ENCODE peak calls at places on chromosome 10, in six cellular contexts. G is H1, V is HCT116, B is K562, P is HepG2, K is GM12878. D is an unnamed sample.

GRCh38 chr10:11875499-11876281 is 52.5 kb downstream of the PROSER2 start:
- DNase-seq in G (no peak), V (peak), B (peak), P (peak), K (no peak), D (no peak)

GRCh38 chr10:33657154-33657900 is 322.9 kb upstream of the NRP1 start:
- DNase-seq in G (no peak), V (no peak), B (no peak), P (peak), K (no peak), D (no peak)

GRCh38 chr10:80532571-80532970 is 5.1 kb upstream of the SH2D4B start:
- DNase-seq in G (no peak), V (no peak), B (no peak), P (no peak), K (no peak), D (no peak)

GRCh38 chr10:47255866-47256265 is 44.1 kb upstream of the GDF10 start:
- DNase-seq in G (peak), V (no peak), B (no peak), P (no peak), K (no peak), D (no peak)

GRCh38 chr10:47370015-47370767 is 13.9 kb downstream of the ZNF488 start:
- DNase-seq in G (peak), V (no peak), B (no peak), P (no peak), K (no peak), D (no peak)

GRCh38 chr10:12308976-12309375 is 40.4 kb upstream of the CAMK1D start:
- DNase-seq in G (no peak), V (no peak), B (no peak), P (no peak), K (no peak), D (no peak)

GRCh38 chr10:68110027-68110426 is 739 bp downstream of the MYPN start:
- DNase-seq in G (no peak), V (no peak), B (no peak), P (no peak), K (no peak), D (no peak)

GRCh38 chr10:91665842-91666241 is 33.0 kb upstream of the PPP1R3C start:
- DNase-seq in G (no peak), V (no peak), B (no peak), P (no peak), K (no peak), D (no peak)

GRCh38 chr10:58747687-58748086 is 235.0 kb downstream of the BICC1 start:
- DNase-seq in G (no peak), V (no peak), B (no peak), P (no peak), K (no peak), D (no peak)

GRCh38 chr10:101986277-101986971 is 69.5 kb downstream of the ARMH3 start:
- DNase-seq in G (no peak), V (no peak), B (no peak), P (no peak), K (no peak), D (no peak)

GRCh38 chr10:71838264-71839211 is 12.5 kb downstream of the PSAP start:
- DNase-seq in G (no peak), V (no peak), B (peak), P (no peak), K (no peak), D (no peak)

GRCh38 chr10:130904676-130905075 is 406.8 kb downstream of the TCERG1L start:
- DNase-seq in G (no peak), V (no peak), B (no peak), P (no peak), K (no peak), D (no peak)

GRCh38 chr10:95406651-95407280 is 116.0 kb upstream of the PDLIM1 start:
- DNase-seq in G (no peak), V (no peak), B (no peak), P (no peak), K (no peak), D (no peak)

GRCh38 chr10:26737730-26738129 is 40.2 kb downstream of the PDSS1 start:
- DNase-seq in G (no peak), V (no peak), B (no peak), P (no peak), K (peak), D (no peak)

GRCh38 chr10:13759167-13759566 is 172.4 kb downstream of the PRPF18 start:
- DNase-seq in G (no peak), V (no peak), B (no peak), P (no peak), K (no peak), D (peak)

GRCh38 chr10:111874586-111874985 is 309.0 kb downstream of the GPAM start:
- DNase-seq in G (no peak), V (no peak), B (no peak), P (no peak), K (no peak), D (no peak)

GRCh38 chr10:124537166-124537725 is 75.6 kb downstream of the LHPP start:
- DNase-seq in G (no peak), V (no peak), B (no peak), P (no peak), K (no peak), D (no peak)

GRCh38 chr10:80441831-80442230 is 12.3 kb upstream of the TSPAN14 start:
- DNase-seq in G (no peak), V (no peak), B (no peak), P (no peak), K (no peak), D (no peak)

DNA sequence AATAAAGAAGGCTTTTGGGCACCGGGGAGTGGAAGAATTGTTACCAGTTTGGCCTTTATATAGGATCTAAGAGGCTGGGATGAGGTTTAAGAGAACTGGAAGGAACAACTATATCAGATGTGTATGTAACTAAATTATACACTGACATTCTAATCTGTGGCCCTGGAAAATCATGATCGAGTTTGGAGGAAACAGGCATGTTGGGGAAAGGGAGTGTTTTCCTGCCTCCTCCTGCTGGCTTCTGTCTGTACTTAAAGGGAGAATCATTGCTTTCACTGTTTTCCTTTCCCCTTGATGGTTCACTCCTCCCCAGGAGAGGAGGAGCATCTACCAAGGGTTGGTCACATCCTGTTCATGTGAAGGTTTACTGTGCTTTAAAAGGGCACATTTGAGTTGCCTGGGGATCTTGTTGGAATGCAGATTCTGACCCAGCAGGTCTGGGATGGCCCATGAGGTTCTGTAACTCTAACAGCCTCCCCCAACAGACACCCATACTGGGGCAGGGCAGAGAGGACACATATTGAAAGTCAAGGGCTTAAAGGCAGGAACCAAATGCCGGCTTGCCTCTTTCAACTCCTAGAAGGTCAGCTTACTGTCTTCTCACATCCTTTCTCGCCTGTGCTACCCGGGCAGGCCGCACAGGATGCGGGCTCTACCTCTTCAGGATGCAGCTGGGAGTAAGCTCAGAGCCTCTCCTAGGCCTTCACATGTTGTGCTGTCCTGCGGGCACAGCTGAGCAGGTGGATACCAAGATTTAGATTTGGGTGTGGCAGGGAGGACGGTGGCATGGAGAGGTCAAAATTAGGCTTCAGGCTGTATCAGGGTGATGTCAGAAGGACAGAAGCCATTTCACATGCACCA is 694.8 kb downstream of the KCNMA1 start:
- DNase-seq in G (no peak), V (no peak), B (no peak), P (no peak), K (no peak), D (no peak)
- TF ChIP-seq ZNF274 in G (no peak), V (no peak), B (no peak), P (no peak), K (no peak), D (no peak)

GRCh38 chr10:122185643-122186042 is 85.5 kb upstream of the BTBD16 start:
- DNase-seq in G (no peak), V (no peak), B (no peak), P (no peak), K (no peak), D (no peak)

GRCh38 chr10:122178655-122179054 is 92.4 kb upstream of the BTBD16 start:
- DNase-seq in G (no peak), V (no peak), B (no peak), P (no peak), K (no peak), D (no peak)

GRCh38 chr10:122176232-122176865 is 94.7 kb upstream of the BTBD16 start:
- DNase-seq in G (no peak), V (no peak), B (no peak), P (peak), K (no peak), D (no peak)

GRCh38 chr10:122181901-122182799 is 88.9 kb upstream of the BTBD16 start:
- DNase-seq in G (no peak), V (peak), B (no peak), P (no peak), K (no peak), D (no peak)

DNA sequence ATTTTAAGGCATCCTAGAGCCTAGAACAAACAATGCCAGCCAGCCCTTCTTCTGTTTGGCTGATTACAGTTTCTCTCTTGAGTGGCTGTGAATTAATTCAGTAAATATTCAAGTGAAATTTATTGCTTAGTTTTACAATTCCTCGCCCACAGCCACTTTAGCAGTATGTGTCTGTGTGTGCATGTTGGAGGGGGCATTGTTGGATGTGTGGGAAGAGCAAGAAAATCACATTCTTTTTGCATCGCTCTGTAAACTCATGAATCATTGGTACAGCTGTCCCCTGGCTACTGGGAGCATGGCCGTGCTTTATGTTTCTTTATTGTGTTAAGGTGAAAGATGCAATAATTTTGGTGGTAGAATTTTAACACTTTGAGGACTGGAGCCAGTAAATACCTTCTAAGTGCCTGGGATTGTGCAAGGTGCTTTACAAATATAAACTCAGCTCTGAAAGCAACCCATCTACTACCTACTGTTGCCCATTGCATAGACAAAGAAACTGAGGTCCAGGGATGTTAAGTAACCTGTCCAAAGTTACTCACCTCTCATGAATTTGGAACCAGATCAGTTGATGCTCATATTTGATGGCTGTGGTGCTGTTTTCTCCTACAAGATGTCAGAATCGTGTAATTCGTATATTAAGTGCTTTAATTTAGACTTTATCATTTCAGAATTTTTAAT is 89.9 kb upstream of the BTBD16 start:
- DNase-seq in G (no peak), V (no peak), B (no peak), P (no peak), K (no peak), D (no peak)
- TF ChIP-seq ZNF274 in G (no peak), V (no peak), B (no peak), P (no peak), K (no peak), D (no peak)

DNA sequence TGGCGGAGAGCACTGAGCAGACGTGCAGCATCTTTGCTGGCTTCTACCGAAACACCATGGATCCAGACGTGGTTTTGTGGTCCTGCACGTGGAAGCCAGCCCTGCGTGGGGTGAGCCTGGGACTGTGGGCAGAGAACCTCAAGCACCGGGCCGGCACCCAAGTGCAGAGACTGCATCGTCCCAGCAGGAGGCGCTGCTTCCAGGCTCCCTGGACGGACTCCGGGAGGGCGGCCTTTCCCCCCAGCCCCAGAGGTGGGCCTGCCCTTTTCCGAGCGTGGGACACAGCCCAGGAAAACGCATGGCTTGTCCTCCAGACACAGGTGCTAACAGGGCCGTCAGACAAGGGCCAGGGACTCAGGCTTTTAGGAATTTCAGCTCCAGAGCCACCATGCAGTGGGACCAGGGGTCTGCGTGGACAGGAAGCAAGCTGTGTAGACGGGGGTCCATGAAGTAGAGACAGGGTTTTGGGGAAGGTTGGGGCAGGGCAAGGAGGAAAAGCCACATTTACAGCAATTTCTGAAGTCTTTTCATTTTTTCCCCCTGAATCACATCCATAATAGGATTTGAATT is 303.9 kb downstream of the WDR37 start:
- DNase-seq in G (peak), V (no peak), B (peak), P (no peak), K (no peak), D (no peak)
- TF ChIP-seq ZNF274 in G (no peak), V (no peak), B (no peak), P (no peak), K (no peak), D (no peak)

DNA sequence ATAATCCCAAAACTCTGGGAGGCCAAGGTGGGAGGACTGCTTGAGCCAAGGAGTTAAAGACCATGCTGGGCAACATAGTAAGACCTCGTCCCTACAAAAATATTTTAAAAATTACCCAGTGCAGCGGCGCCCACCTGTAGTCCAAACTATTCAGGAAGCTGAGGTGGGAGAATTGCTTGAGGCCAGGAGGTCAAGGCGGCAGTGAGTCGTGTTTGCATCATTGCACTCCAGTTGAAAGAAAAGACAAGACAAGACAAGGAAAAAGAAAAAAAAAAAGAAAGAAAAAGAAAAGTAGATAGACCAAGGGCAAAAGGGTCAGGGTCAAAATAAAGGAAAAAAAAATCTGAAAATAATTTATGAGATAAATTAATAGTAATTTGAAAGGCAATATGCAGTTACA is 5.8 kb downstream of the ANXA7 start:
- DNase-seq in G (no peak), V (no peak), B (no peak), P (no peak), K (no peak), D (no peak)
- TF ChIP-seq ZNF274 in G (no peak), V (no peak), B (no peak), P (no peak), K (no peak), D (no peak)

GRCh38 chr10:5492322-5492855 is 7.0 kb downstream of the CALML5 start:
- DNase-seq in G (no peak), V (no peak), B (no peak), P (no peak), K (no peak), D (no peak)
- TF ChIP-seq ZNF274 in G (no peak), V (no peak), B (no peak), P (no peak), K (no peak), D (no peak)

DNA sequence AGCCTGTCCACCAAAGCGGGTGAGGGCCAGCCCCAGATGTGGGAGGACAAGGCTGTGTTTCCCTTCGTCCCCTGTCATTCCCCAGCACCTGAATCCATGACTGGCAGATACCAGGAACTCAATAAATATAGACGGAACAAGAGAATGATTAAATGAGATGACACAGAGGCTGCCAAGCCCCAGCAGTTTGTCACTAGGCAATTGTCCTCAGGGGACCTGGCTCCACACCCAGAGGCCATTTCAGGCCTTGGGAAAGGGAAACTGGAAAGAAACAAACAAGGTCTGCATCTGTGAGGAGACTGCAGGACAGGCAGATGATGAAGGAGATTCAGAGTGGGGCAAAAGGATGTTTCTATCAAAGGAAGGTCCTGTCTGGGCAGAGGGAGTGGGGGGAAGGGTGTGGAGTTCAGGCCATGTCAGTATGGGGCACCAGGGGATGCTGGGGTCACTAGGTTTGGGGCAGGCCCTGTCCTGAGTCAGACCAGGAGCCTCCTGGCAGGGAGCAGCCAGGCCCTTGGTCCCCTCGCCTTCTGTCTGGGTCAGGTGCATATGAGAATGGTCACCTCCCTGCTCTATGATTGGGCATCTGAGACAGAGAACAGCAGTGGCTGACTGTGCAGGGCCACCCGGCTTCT is 576.3 kb downstream of the GRID1 start:
- DNase-seq in G (no peak), V (no peak), B (no peak), P (no peak), K (no peak), D (no peak)
- TF ChIP-seq ZNF274 in G (no peak), V (no peak), B (no peak), P (no peak), K (no peak), D (no peak)

DNA sequence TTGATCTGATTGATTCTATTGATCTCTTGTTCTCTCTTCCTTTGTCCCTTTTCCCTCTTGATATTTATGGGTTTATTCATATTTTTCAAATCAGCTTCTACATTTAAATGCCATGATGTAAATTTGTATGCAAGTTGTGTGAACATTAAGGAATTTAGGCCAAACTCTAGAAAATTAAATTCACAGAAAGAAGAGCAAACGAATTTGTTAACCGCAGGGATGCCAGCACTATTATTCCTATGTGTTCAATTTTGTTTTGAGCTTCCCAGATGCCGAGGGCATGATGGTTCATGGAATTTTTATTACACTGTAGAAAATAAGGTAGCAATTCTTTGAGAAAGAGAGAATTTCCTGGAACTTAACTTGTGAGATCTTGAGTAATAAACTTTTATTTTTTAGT is 220.9 kb downstream of the BUB3 start:
- DNase-seq in G (no peak), V (no peak), B (no peak), P (no peak), K (no peak), D (no peak)
- TF ChIP-seq ZNF274 in G (no peak), V (no peak), B (no peak), P (no peak), K (no peak), D (no peak)

DNA sequence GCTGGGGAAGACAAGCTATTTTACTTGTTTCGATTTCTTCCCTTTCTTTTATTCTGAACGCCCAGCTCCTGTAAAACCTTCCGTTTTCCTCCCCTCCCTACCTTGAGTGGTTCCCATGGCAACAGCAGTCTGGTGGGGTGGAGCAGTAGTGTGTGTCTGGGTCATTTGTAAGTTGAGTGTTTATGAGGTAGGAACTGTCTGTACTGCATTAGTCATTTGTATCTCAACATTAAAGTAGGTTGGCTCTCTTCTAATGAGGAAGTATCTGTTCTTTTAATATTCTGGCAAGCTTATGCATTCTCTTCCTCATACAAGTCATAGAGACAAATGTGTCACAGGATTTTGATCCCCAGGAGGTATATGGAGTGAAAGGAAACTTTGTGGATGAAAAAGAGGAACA is 85.3 kb upstream of the CCDC6 start:
- DNase-seq in G (peak), V (peak), B (no peak), P (no peak), K (no peak), D (no peak)
- TF ChIP-seq ZNF274 in G (no peak), V (no peak), B (no peak), P (no peak), K (no peak), D (no peak)

DNA sequence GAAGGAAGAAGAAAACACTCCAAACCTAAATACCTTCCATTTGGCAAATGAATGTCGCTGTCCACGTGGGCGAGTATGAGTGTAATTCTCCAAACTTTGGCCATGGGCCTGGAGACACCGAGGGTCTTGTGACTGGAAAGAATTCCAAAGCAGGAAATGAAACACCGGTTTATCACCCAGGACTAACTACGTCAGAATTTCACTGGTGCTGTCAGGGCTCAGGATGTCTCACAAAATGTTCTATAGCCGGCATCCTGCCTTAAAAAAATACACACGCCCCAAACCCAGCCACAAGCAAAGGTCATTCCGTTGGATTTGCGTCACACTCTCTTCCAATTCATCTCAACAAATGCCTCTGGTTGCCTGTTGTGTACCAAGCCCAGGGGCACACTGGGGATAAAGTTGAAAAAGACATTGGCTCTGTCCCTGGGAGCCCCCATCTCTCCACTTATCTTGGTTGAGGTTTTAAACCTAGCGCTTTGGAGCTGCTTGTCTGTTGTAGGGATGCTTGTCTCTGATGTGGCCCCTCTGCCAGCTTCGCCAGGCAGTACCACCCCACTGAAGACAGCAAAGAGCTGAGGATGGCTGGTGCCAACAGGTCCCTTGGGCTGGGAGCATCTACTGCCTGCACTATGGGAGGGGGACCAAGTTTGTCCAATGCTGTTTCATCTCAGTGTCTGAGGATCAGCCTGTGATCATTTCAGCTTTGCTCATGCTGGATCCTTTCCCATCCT is 31.2 kb downstream of the GSTO2 start:
- DNase-seq in G (no peak), V (no peak), B (no peak), P (no peak), K (no peak), D (no peak)
- TF ChIP-seq ZNF274 in G (no peak), V (no peak), B (no peak), P (no peak), K (no peak), D (no peak)